ENCODE peak calls at places on chromosomes 6 and 20, in five cellular contexts. Q is astrocyte, O is A549, G is heart right ventricle, R is tibial artery. P is an unnamed sample.
A peak's percentile ranks its signal among the peaks of the same experiment; 100 is the strongest.

GRCh38 chr6:136020691-136021090 is 169.2 kb downstream of the PDE7B start:
- DNase-seq in Q (no peak), O (no peak), G (no peak), R (no peak), P (no peak)

GRCh38 chr6:6772751-6773150 is 184.2 kb downstream of the LY86 start:
- DNase-seq in Q (no peak), O (no peak), G (no peak), R (no peak), P (no peak)

GRCh38 chr20:63552481-63553249 is 1.3 kb upstream of the FNDC11 start:
- DNase-seq in Q (no peak), O (no peak), G (no peak), R (no peak), P (peak; percentile 82)

GRCh38 chr20:8542115-8542486 is 410.0 kb downstream of the PLCB1 start:
- DNase-seq in Q (no peak), O (no peak), G (no peak), R (no peak), P (no peak)

GRCh38 chr6:149897015-149897697 is 757 bp downstream of the RAET1E start:
- DNase-seq in Q (peak; percentile 85), O (peak; percentile 46), G (peak; percentile 79), R (peak; percentile 97), P (no peak)

GRCh38 chr6:10720229-10720959 is 2.5 kb upstream of the TMEM14C start:
- DNase-seq in Q (peak; percentile 14), O (no peak), G (peak; percentile 33), R (peak; percentile 70), P (no peak)

GRCh38 chr20:4435210-4435609 is 286.5 kb upstream of the PRND start:
- DNase-seq in Q (peak; percentile 4), O (no peak), G (no peak), R (no peak), P (no peak)

GRCh38 chr6:116579143-116579542 is 7.8 kb downstream of the RWDD1 start:
- DNase-seq in Q (no peak), O (no peak), G (no peak), R (no peak), P (no peak)

GRCh38 chr20:1327241-1327653 is 1.7 kb downstream of the SDCBP2 start:
- DNase-seq in Q (peak; percentile 36), O (no peak), G (peak; percentile 30), R (peak; percentile 52), P (no peak)

GRCh38 chr20:17928633-17929311 is 39.8 kb downstream of the SNX5 start:
- DNase-seq in Q (no peak), O (no peak), G (no peak), R (no peak), P (no peak)

GRCh38 chr6:112027942-112028674 is 25.8 kb upstream of the CCN6 start:
- DNase-seq in Q (no peak), O (no peak), G (no peak), R (no peak), P (no peak)

GRCh38 chr6:90284236-90284744 is 12.4 kb downstream of the BACH2 start:
- DNase-seq in Q (peak; percentile 96), O (peak; percentile 68), G (no peak), R (no peak), P (no peak)

GRCh38 chr6:136317023-136317649 is 27.5 kb upstream of the BCLAF1 start:
- DNase-seq in Q (peak; percentile 38), O (peak; percentile 69), G (peak; percentile 45), R (no peak), P (no peak)

GRCh38 chr6:36612101-36612625 is 18.0 kb downstream of the SRSF3 start:
- DNase-seq in Q (no peak), O (no peak), G (no peak), R (peak; percentile 47), P (no peak)

GRCh38 chr6:149918151-149918905 is 4.6 kb downstream of the RAET1G start:
- DNase-seq in Q (no peak), O (no peak), G (peak; percentile 2), R (no peak), P (no peak)

GRCh38 chr6:52620906-52621190 is 44.0 kb upstream of the TRAM2 start:
- DNase-seq in Q (no peak), O (no peak), G (no peak), R (no peak), P (no peak)

GRCh38 chr6:108690326-108691000 is 129.7 kb downstream of the FOXO3 start:
- DNase-seq in Q (peak; percentile 65), O (no peak), G (no peak), R (no peak), P (no peak)

GRCh38 chr6:53066059-53066406 is 829 bp downstream of the FBXO9 start:
- DNase-seq in Q (no peak), O (peak; percentile 14), G (peak; percentile 28), R (peak; percentile 72), P (no peak)

GRCh38 chr6:158467923-158468322 is 92.0 kb upstream of the TMEM181 start:
- DNase-seq in Q (no peak), O (no peak), G (no peak), R (no peak), P (no peak)

GRCh38 chr20:22797103-22797502 is 212.7 kb upstream of the FOXA2 start:
- DNase-seq in Q (peak; percentile 23), O (peak; percentile 38), G (no peak), R (no peak), P (no peak)

DNA sequence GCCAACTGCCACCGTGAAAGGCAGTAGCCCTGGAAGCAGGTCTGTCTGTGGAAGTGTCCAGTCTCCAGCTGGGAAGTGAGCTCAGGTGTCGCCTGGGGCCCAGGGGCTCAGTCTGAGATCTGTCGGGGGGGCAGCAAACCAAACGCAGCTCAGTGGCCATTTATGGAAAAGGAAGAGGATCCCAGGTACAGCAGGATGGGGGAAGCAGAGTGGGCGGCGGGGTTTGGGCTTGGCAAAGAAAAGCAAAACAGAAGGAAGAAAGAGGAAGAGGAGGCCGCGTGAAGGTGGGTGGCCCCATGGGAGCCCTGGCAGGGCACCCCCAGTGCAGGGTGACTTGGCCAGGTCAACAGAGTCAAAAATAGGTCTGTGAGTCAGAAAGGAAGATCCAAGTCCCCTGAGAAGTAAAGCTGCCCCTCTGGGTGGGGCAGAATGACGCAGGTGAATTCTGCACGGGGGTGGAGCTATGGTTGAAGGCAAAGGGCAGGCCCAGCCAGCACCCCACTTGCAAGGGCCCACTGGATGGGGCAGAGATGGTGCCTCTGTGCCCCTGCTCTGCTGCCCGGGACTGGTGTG is 5.3 kb downstream of the PXDC1 start:
- DNase-seq in Q (no peak), O (no peak), G (no peak), R (peak; percentile 74), P (no peak)
- H3K27ac ChIP-seq in Q (no peak overlapping the region), O (no peak overlapping the region), G (peak overlapping the region; percentile 79), R (peak overlapping the region; percentile 99), P (no peak overlapping the region)

GRCh38 chr6:47138046-47138445 is 95.9 kb upstream of the ADGRF1 start:
- DNase-seq in Q (peak; percentile 44), O (no peak), G (no peak), R (no peak), P (no peak)

GRCh38 chr6:47133230-47134000 is 91.3 kb upstream of the ADGRF1 start:
- DNase-seq in Q (no peak), O (no peak), G (no peak), R (no peak), P (no peak)

GRCh38 chr6:47134476-47135189 is 92.5 kb upstream of the ADGRF1 start:
- DNase-seq in Q (peak; percentile 99), O (peak; percentile 94), G (no peak), R (no peak), P (peak; percentile 56)

GRCh38 chr6:47135772-47136171 is 93.6 kb upstream of the ADGRF1 start:
- DNase-seq in Q (peak; percentile 95), O (peak; percentile 91), G (no peak), R (no peak), P (peak; percentile 81)

DNA sequence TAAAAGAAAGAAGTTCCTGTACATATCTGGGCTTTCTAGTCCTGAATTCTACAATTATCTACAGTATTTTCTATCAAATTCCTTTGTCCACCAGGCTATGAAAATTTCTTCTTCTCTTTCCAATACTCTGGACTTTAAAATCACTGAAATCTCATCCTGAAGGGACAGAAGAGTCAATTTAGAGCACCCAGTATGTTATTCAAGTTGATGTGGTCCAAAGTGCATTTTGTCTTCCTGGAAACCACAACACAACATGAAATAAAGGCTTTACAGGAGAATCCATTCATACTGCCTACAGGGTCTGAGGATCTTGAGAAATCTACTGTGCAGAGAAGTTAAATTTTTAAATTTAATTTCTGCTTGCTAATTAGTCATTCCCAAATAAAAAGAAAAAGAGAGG is 94.9 kb upstream of the ADGRF1 start:
- DNase-seq in Q (no peak), O (no peak), G (no peak), R (no peak), P (no peak)
- H3K4me1 ChIP-seq in Q (peaks cover 26% of the 10 kb centered on the region), O (peaks cover 33% of the 10 kb centered on the region), G (peaks cover 16% of the 10 kb centered on the region), R (no peaks in the 10 kb centered on the region), P (peaks cover 21% of the 10 kb centered on the region)

GRCh38 chr6:144912474-144912873 is 627.3 kb downstream of the UTRN start:
- DNase-seq in Q (peak; percentile 90), O (no peak), G (no peak), R (no peak), P (no peak)
- TF ChIP-seq CTCF in Q (no peak), O (no peak), G (no peak), R (no peak), P (no peak)

DNA sequence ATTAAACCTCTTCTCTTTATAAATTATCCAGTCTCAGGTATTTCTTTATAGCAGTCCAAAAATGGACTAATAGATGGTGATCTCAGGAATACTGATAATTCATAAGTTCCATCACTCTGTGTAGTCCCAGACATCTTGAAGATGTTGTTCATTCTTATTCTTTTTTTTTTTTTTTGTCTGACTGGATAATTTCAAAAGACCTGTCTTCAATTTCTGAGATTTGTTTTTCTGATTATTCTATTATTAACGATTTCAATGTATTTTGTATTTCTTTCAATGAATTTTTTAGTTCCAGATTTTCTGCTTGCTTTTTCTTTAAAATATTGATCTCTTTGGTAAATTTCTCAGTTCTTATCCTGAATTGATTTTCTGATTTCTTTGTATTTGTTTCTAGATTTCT is 29.7 kb upstream of the ZNF337 start:
- DNase-seq in Q (no peak), O (no peak), G (no peak), R (no peak), P (no peak)
- H3K27ac ChIP-seq in Q (no peak overlapping the region), O (no peak overlapping the region), G (no peak overlapping the region), R (no peak overlapping the region), P (no peak overlapping the region)

DNA sequence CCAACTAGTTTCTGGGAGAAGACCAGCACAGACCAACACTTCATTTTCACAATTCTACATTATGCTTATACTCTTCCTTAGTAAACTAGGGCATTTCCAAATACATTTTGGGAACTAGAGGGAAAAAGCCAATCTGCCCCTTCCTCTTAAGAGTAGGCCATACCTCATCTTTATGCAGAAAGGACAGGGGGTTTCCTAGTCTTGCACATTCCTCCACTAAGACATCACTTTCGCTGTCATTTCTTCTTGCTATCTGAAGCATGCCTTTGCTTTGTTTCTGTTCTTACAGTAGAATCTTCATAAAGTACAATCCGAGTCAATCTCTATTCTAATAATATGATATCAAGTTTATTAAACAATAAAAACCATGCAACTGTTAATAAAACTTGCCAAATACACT is 105.8 kb downstream of the SMLR1 start:
- DNase-seq in Q (no peak), O (no peak), G (no peak), R (no peak), P (no peak)
- H3K4me1 ChIP-seq in Q (peaks cover 14% of the 10 kb centered on the region), O (peaks cover 44% of the 10 kb centered on the region), G (peaks cover 47% of the 10 kb centered on the region), R (peaks cover 16% of the 10 kb centered on the region), P (no peaks in the 10 kb centered on the region)